ENCODE peak calls at places on chromosomes 5 and 9, in seven cellular contexts. One of them, this sample, is unnamed.

GRCh38 chr5:68544656-68545565 is 329.4 kb downstream of the PIK3R1 start:
- DNase-seq in NCI-H1417: no peak
- DNase-seq in T-helper 1 cell: no peak
- DNase-seq in stimulated activated CD4-positive, alpha-beta T cell treated with anti-CD3 and anti-CD28 coated beads, Interleukin-4, amount 100 ng/mL, for 24 hours: no peak
- DNase-seq in ELR: no peak
- DNase-seq in omental fat pad: no peak
- DNase-seq in stimulated activated CD8-positive, alpha-beta memory T cell treated with anti-CD3 and anti-CD28 coated beads, Interleukin-7, amount 100 ng/mL, for 1 hour: no peak
- DNase-seq in this sample: no peak

GRCh38 chr5:95673076-95673475 is 9.7 kb downstream of the SPATA9 start:
- DNase-seq in omental fat pad: no peak
- DNase-seq in NCI-H1417: no peak
- DNase-seq in stimulated activated CD4-positive, alpha-beta T cell treated with anti-CD3 and anti-CD28 coated beads, Interleukin-4, amount 100 ng/mL, for 24 hours: no peak
- DNase-seq in ELR: no peak
- DNase-seq in stimulated activated CD8-positive, alpha-beta memory T cell treated with anti-CD3 and anti-CD28 coated beads, Interleukin-7, amount 100 ng/mL, for 1 hour: no peak
- DNase-seq in T-helper 1 cell: no peak
- DNase-seq in this sample: no peak

GRCh38 chr5:150109921-150110320 is 23.6 kb upstream of the CSF1R start:
- DNase-seq in omental fat pad: no peak
- DNase-seq in ELR: no peak
- DNase-seq in NCI-H1417: no peak
- DNase-seq in stimulated activated CD8-positive, alpha-beta memory T cell treated with anti-CD3 and anti-CD28 coated beads, Interleukin-7, amount 100 ng/mL, for 1 hour: no peak
- DNase-seq in stimulated activated CD4-positive, alpha-beta T cell treated with anti-CD3 and anti-CD28 coated beads, Interleukin-4, amount 100 ng/mL, for 24 hours: no peak
- DNase-seq in T-helper 1 cell: no peak
- DNase-seq in this sample: no peak

GRCh38 chr5:160333726-160334125 is 21.4 kb upstream of the CCNJL start:
- DNase-seq in omental fat pad: no peak
- DNase-seq in NCI-H1417: no peak
- DNase-seq in stimulated activated CD4-positive, alpha-beta T cell treated with anti-CD3 and anti-CD28 coated beads, Interleukin-4, amount 100 ng/mL, for 24 hours: no peak
- DNase-seq in stimulated activated CD8-positive, alpha-beta memory T cell treated with anti-CD3 and anti-CD28 coated beads, Interleukin-7, amount 100 ng/mL, for 1 hour: no peak
- DNase-seq in T-helper 1 cell: no peak
- DNase-seq in ELR: peak; percentile 38
- DNase-seq in this sample: no peak

GRCh38 chr5:103411721-103412120 is 150.9 kb downstream of the NUDT12 start:
- DNase-seq in NCI-H1417: no peak
- DNase-seq in stimulated activated CD8-positive, alpha-beta memory T cell treated with anti-CD3 and anti-CD28 coated beads, Interleukin-7, amount 100 ng/mL, for 1 hour: no peak
- DNase-seq in omental fat pad: no peak
- DNase-seq in stimulated activated CD4-positive, alpha-beta T cell treated with anti-CD3 and anti-CD28 coated beads, Interleukin-4, amount 100 ng/mL, for 24 hours: no peak
- DNase-seq in ELR: no peak
- DNase-seq in T-helper 1 cell: no peak
- DNase-seq in this sample: no peak

GRCh38 chr5:173845321-173845720 is 42.8 kb upstream of the CPEB4 start:
- DNase-seq in omental fat pad: no peak
- DNase-seq in ELR: no peak
- DNase-seq in stimulated activated CD8-positive, alpha-beta memory T cell treated with anti-CD3 and anti-CD28 coated beads, Interleukin-7, amount 100 ng/mL, for 1 hour: no peak
- DNase-seq in stimulated activated CD4-positive, alpha-beta T cell treated with anti-CD3 and anti-CD28 coated beads, Interleukin-4, amount 100 ng/mL, for 24 hours: no peak
- DNase-seq in NCI-H1417: no peak
- DNase-seq in T-helper 1 cell: no peak
- DNase-seq in this sample: no peak

GRCh38 chr9:121778252-121779225 is 127.1 kb downstream of the DAB2IP start:
- DNase-seq in NCI-H1417: no peak
- DNase-seq in T-helper 1 cell: no peak
- DNase-seq in stimulated activated CD8-positive, alpha-beta memory T cell treated with anti-CD3 and anti-CD28 coated beads, Interleukin-7, amount 100 ng/mL, for 1 hour: no peak
- DNase-seq in ELR: no peak
- DNase-seq in omental fat pad: no peak
- DNase-seq in stimulated activated CD4-positive, alpha-beta T cell treated with anti-CD3 and anti-CD28 coated beads, Interleukin-4, amount 100 ng/mL, for 24 hours: no peak
- DNase-seq in this sample: no peak

GRCh38 chr9:135715056-135715595 is 13.1 kb downstream of the KCNT1 start:
- DNase-seq in T-helper 1 cell: no peak
- DNase-seq in omental fat pad: no peak
- DNase-seq in ELR: no peak
- DNase-seq in NCI-H1417: peak; percentile 46
- DNase-seq in stimulated activated CD8-positive, alpha-beta memory T cell treated with anti-CD3 and anti-CD28 coated beads, Interleukin-7, amount 100 ng/mL, for 1 hour: no peak
- DNase-seq in stimulated activated CD4-positive, alpha-beta T cell treated with anti-CD3 and anti-CD28 coated beads, Interleukin-4, amount 100 ng/mL, for 24 hours: no peak
- DNase-seq in this sample: no peak

GRCh38 chr9:90900130-90900529 is 98.5 kb downstream of the SYK start:
- DNase-seq in T-helper 1 cell: no peak
- DNase-seq in stimulated activated CD8-positive, alpha-beta memory T cell treated with anti-CD3 and anti-CD28 coated beads, Interleukin-7, amount 100 ng/mL, for 1 hour: no peak
- DNase-seq in omental fat pad: no peak
- DNase-seq in stimulated activated CD4-positive, alpha-beta T cell treated with anti-CD3 and anti-CD28 coated beads, Interleukin-4, amount 100 ng/mL, for 24 hours: no peak
- DNase-seq in NCI-H1417: no peak
- DNase-seq in ELR: no peak
- DNase-seq in this sample: no peak

GRCh38 chr5:55306641-55307382 is 682 bp downstream of the DHX29 start:
- DNase-seq in ELR: peak; percentile 40
- DNase-seq in stimulated activated CD4-positive, alpha-beta T cell treated with anti-CD3 and anti-CD28 coated beads, Interleukin-4, amount 100 ng/mL, for 24 hours: no peak
- DNase-seq in omental fat pad: no peak
- DNase-seq in T-helper 1 cell: no peak
- DNase-seq in NCI-H1417: peak; percentile 30
- DNase-seq in stimulated activated CD8-positive, alpha-beta memory T cell treated with anti-CD3 and anti-CD28 coated beads, Interleukin-7, amount 100 ng/mL, for 1 hour: no peak
- DNase-seq in this sample: no peak

GRCh38 chr9:112271466-112272098 is 61.8 kb downstream of the PTBP3 start:
- DNase-seq in T-helper 1 cell: no peak
- DNase-seq in stimulated activated CD8-positive, alpha-beta memory T cell treated with anti-CD3 and anti-CD28 coated beads, Interleukin-7, amount 100 ng/mL, for 1 hour: no peak
- DNase-seq in NCI-H1417: peak; percentile 40
- DNase-seq in ELR: peak; percentile 58
- DNase-seq in stimulated activated CD4-positive, alpha-beta T cell treated with anti-CD3 and anti-CD28 coated beads, Interleukin-4, amount 100 ng/mL, for 24 hours: no peak
- DNase-seq in omental fat pad: no peak
- DNase-seq in this sample: no peak

GRCh38 chr5:85395526-85395925 is 1010.8 kb upstream of the EDIL3 start:
- DNase-seq in ELR: no peak
- DNase-seq in omental fat pad: no peak
- DNase-seq in stimulated activated CD4-positive, alpha-beta T cell treated with anti-CD3 and anti-CD28 coated beads, Interleukin-4, amount 100 ng/mL, for 24 hours: no peak
- DNase-seq in NCI-H1417: no peak
- DNase-seq in stimulated activated CD8-positive, alpha-beta memory T cell treated with anti-CD3 and anti-CD28 coated beads, Interleukin-7, amount 100 ng/mL, for 1 hour: no peak
- DNase-seq in T-helper 1 cell: no peak
- DNase-seq in this sample: no peak

GRCh38 chr5:154236459-154237375 is 46.2 kb downstream of the GALNT10 start:
- DNase-seq in T-helper 1 cell: peak; percentile 30
- DNase-seq in stimulated activated CD4-positive, alpha-beta T cell treated with anti-CD3 and anti-CD28 coated beads, Interleukin-4, amount 100 ng/mL, for 24 hours: no peak
- DNase-seq in stimulated activated CD8-positive, alpha-beta memory T cell treated with anti-CD3 and anti-CD28 coated beads, Interleukin-7, amount 100 ng/mL, for 1 hour: no peak
- DNase-seq in NCI-H1417: no peak
- DNase-seq in omental fat pad: no peak
- DNase-seq in ELR: peak; percentile 15
- DNase-seq in this sample: no peak

GRCh38 chr9:81661339-81661738 is 28.0 kb downstream of the TLE1 start:
- DNase-seq in stimulated activated CD8-positive, alpha-beta memory T cell treated with anti-CD3 and anti-CD28 coated beads, Interleukin-7, amount 100 ng/mL, for 1 hour: no peak
- DNase-seq in stimulated activated CD4-positive, alpha-beta T cell treated with anti-CD3 and anti-CD28 coated beads, Interleukin-4, amount 100 ng/mL, for 24 hours: no peak
- DNase-seq in NCI-H1417: peak; percentile 70
- DNase-seq in ELR: no peak
- DNase-seq in T-helper 1 cell: no peak
- DNase-seq in omental fat pad: no peak
- DNase-seq in this sample: no peak

GRCh38 chr5:59548807-59549357 is 344.6 kb downstream of the PDE4D start:
- DNase-seq in ELR: no peak
- DNase-seq in stimulated activated CD4-positive, alpha-beta T cell treated with anti-CD3 and anti-CD28 coated beads, Interleukin-4, amount 100 ng/mL, for 24 hours: no peak
- DNase-seq in NCI-H1417: peak; percentile 94
- DNase-seq in stimulated activated CD8-positive, alpha-beta memory T cell treated with anti-CD3 and anti-CD28 coated beads, Interleukin-7, amount 100 ng/mL, for 1 hour: no peak
- DNase-seq in T-helper 1 cell: no peak
- DNase-seq in omental fat pad: no peak
- DNase-seq in this sample: no peak

GRCh38 chr9:124450241-124450924 is at the start of gene ADGRD2:
- DNase-seq in ELR: peak; percentile 46
- DNase-seq in NCI-H1417: peak; percentile 69
- DNase-seq in T-helper 1 cell: no peak
- DNase-seq in omental fat pad: no peak
- DNase-seq in stimulated activated CD4-positive, alpha-beta T cell treated with anti-CD3 and anti-CD28 coated beads, Interleukin-4, amount 100 ng/mL, for 24 hours: no peak
- DNase-seq in stimulated activated CD8-positive, alpha-beta memory T cell treated with anti-CD3 and anti-CD28 coated beads, Interleukin-7, amount 100 ng/mL, for 1 hour: no peak
- DNase-seq in this sample: no peak

GRCh38 chr9:120702075-120702474 is 12.2 kb downstream of the MEGF9 start:
- DNase-seq in ELR: peak; percentile 69
- DNase-seq in stimulated activated CD4-positive, alpha-beta T cell treated with anti-CD3 and anti-CD28 coated beads, Interleukin-4, amount 100 ng/mL, for 24 hours: no peak
- DNase-seq in omental fat pad: no peak
- DNase-seq in stimulated activated CD8-positive, alpha-beta memory T cell treated with anti-CD3 and anti-CD28 coated beads, Interleukin-7, amount 100 ng/mL, for 1 hour: no peak
- DNase-seq in NCI-H1417: no peak
- DNase-seq in T-helper 1 cell: no peak
- DNase-seq in this sample: no peak

GRCh38 chr9:68651280-68651893 is 53.7 kb upstream of the PIP5K1B start:
- DNase-seq in stimulated activated CD4-positive, alpha-beta T cell treated with anti-CD3 and anti-CD28 coated beads, Interleukin-4, amount 100 ng/mL, for 24 hours: no peak
- DNase-seq in T-helper 1 cell: no peak
- DNase-seq in NCI-H1417: no peak
- DNase-seq in stimulated activated CD8-positive, alpha-beta memory T cell treated with anti-CD3 and anti-CD28 coated beads, Interleukin-7, amount 100 ng/mL, for 1 hour: no peak
- DNase-seq in omental fat pad: no peak
- DNase-seq in ELR: peak; percentile 2
- DNase-seq in this sample: no peak

GRCh38 chr9:115327441-115328122 is 209.6 kb upstream of the TNC start:
- DNase-seq in T-helper 1 cell: no peak
- DNase-seq in NCI-H1417: no peak
- DNase-seq in stimulated activated CD4-positive, alpha-beta T cell treated with anti-CD3 and anti-CD28 coated beads, Interleukin-4, amount 100 ng/mL, for 24 hours: no peak
- DNase-seq in ELR: no peak
- DNase-seq in omental fat pad: no peak
- DNase-seq in stimulated activated CD8-positive, alpha-beta memory T cell treated with anti-CD3 and anti-CD28 coated beads, Interleukin-7, amount 100 ng/mL, for 1 hour: no peak
- DNase-seq in this sample: no peak

GRCh38 chr9:89668216-89668867 is 63.5 kb downstream of the GADD45G start:
- DNase-seq in stimulated activated CD8-positive, alpha-beta memory T cell treated with anti-CD3 and anti-CD28 coated beads, Interleukin-7, amount 100 ng/mL, for 1 hour: no peak
- DNase-seq in ELR: no peak
- DNase-seq in T-helper 1 cell: no peak
- DNase-seq in stimulated activated CD4-positive, alpha-beta T cell treated with anti-CD3 and anti-CD28 coated beads, Interleukin-4, amount 100 ng/mL, for 24 hours: no peak
- DNase-seq in omental fat pad: no peak
- DNase-seq in NCI-H1417: peak; percentile 70
- DNase-seq in this sample: no peak

GRCh38 chr9:89632136-89633135 is 27.6 kb downstream of the GADD45G start:
- DNase-seq in ELR: no peak
- DNase-seq in stimulated activated CD4-positive, alpha-beta T cell treated with anti-CD3 and anti-CD28 coated beads, Interleukin-4, amount 100 ng/mL, for 24 hours: no peak
- DNase-seq in stimulated activated CD8-positive, alpha-beta memory T cell treated with anti-CD3 and anti-CD28 coated beads, Interleukin-7, amount 100 ng/mL, for 1 hour: no peak
- DNase-seq in omental fat pad: no peak
- DNase-seq in NCI-H1417: no peak
- DNase-seq in T-helper 1 cell: no peak
- DNase-seq in this sample: no peak

GRCh38 chr9:19894975-19895374 is 106.1 kb upstream of the SLC24A2 start:
- DNase-seq in stimulated activated CD8-positive, alpha-beta memory T cell treated with anti-CD3 and anti-CD28 coated beads, Interleukin-7, amount 100 ng/mL, for 1 hour: no peak
- DNase-seq in NCI-H1417: no peak
- DNase-seq in stimulated activated CD4-positive, alpha-beta T cell treated with anti-CD3 and anti-CD28 coated beads, Interleukin-4, amount 100 ng/mL, for 24 hours: no peak
- DNase-seq in T-helper 1 cell: no peak
- DNase-seq in ELR: no peak
- DNase-seq in omental fat pad: no peak
- DNase-seq in this sample: no peak

GRCh38 chr5:157290981-157291711 is 25.2 kb downstream of the CYFIP2 start:
- DNase-seq in NCI-H1417: no peak
- DNase-seq in T-helper 1 cell: no peak
- DNase-seq in omental fat pad: no peak
- DNase-seq in stimulated activated CD8-positive, alpha-beta memory T cell treated with anti-CD3 and anti-CD28 coated beads, Interleukin-7, amount 100 ng/mL, for 1 hour: no peak
- DNase-seq in ELR: peak; percentile 11
- DNase-seq in stimulated activated CD4-positive, alpha-beta T cell treated with anti-CD3 and anti-CD28 coated beads, Interleukin-4, amount 100 ng/mL, for 24 hours: no peak
- DNase-seq in this sample: no peak

GRCh38 chr5:141914154-141914743 is 9.4 kb upstream of the DELE1 start:
- DNase-seq in ELR: peak; percentile 56
- DNase-seq in T-helper 1 cell: no peak
- DNase-seq in omental fat pad: no peak
- DNase-seq in NCI-H1417: peak; percentile 59
- DNase-seq in stimulated activated CD8-positive, alpha-beta memory T cell treated with anti-CD3 and anti-CD28 coated beads, Interleukin-7, amount 100 ng/mL, for 1 hour: no peak
- DNase-seq in stimulated activated CD4-positive, alpha-beta T cell treated with anti-CD3 and anti-CD28 coated beads, Interleukin-4, amount 100 ng/mL, for 24 hours: peak; percentile 9
- DNase-seq in this sample: no peak

GRCh38 chr9:107136296-107136695 is 146.8 kb upstream of the RAD23B start:
- DNase-seq in omental fat pad: no peak
- DNase-seq in stimulated activated CD8-positive, alpha-beta memory T cell treated with anti-CD3 and anti-CD28 coated beads, Interleukin-7, amount 100 ng/mL, for 1 hour: no peak
- DNase-seq in T-helper 1 cell: no peak
- DNase-seq in stimulated activated CD4-positive, alpha-beta T cell treated with anti-CD3 and anti-CD28 coated beads, Interleukin-4, amount 100 ng/mL, for 24 hours: no peak
- DNase-seq in ELR: no peak
- DNase-seq in NCI-H1417: no peak
- DNase-seq in this sample: no peak

This sample was measured in natural killer cell treated with Interleukin-12 subunit alpha and Interleukin-12 subunit beta and Interleukin-15 and Interleukin-18, amount 100 ng/mL, for 72 hours.